ENCODE peak calls at places on chromosome 21, in six cellular contexts. J, U, A, P, O and I are unnamed samples.
A peak's percentile ranks its signal among the peaks of the same experiment; 100 is the strongest.

GRCh38 chr21:46392921-46393320 is 65.8 kb upstream of the DIP2A start:
- DNase-seq in U (no peak), O (no peak), P (no peak), J (no peak), A (no peak), I (no peak)

GRCh38 chr21:27734146-27734545 is 767.3 kb upstream of the ADAMTS5 start:
- DNase-seq in J (no peak), O (no peak), P (no peak), U (no peak), A (no peak), I (no peak)

GRCh38 chr21:14982336-14982735 is 82.5 kb downstream of the NRIP1 start:
- DNase-seq in J (no peak), U (no peak), O (no peak), P (no peak), A (no peak), I (no peak)

GRCh38 chr21:27818847-27819246 is 852.0 kb upstream of the ADAMTS5 start:
- DNase-seq in U (no peak), P (no peak), A (no peak), O (no peak), J (no peak), I (no peak)

GRCh38 chr21:45511661-45512431 is 30.4 kb downstream of the SLC19A1 start:
- DNase-seq in U (no peak), O (no peak), J (no peak), P (no peak), A (no peak), I (no peak)

GRCh38 chr21:22885614-22886013 is 1887.4 kb downstream of the NCAM2 start:
- DNase-seq in P (no peak), U (no peak), O (no peak), A (no peak), J (no peak), I (no peak)

GRCh38 chr21:14725219-14725618 is 179.1 kb upstream of the SAMSN1 start:
- DNase-seq in P (no peak), A (no peak), O (no peak), J (no peak), U (no peak), I (no peak)

GRCh38 chr21:29849735-29850176 is 90.0 kb downstream of the GRIK1 start:
- DNase-seq in P (peak; percentile 55), A (peak; percentile 30), O (peak; percentile 8), U (peak; percentile 64), J (peak; percentile 17), I (peak; percentile 5)

GRCh38 chr21:45788635-45789506 is 145.3 kb downstream of the PCBP3 start:
- DNase-seq in U (no peak), J (no peak), A (no peak), P (no peak), O (no peak), I (no peak)

GRCh38 chr21:31326478-31327247 is 17.4 kb downstream of the TIAM1 start:
- DNase-seq in J (peak; percentile 41), O (peak; percentile 95), P (no peak), A (no peak), U (no peak), I (peak; percentile 31)

GRCh38 chr21:31730687-31731111 is 1.2 kb downstream of the SCAF4 start:
- DNase-seq in A (peak; percentile 12), J (no peak), P (peak; percentile 79), U (no peak), O (no peak), I (no peak)

GRCh38 chr21:44932366-44933181 is 7.3 kb upstream of the SLX9 start:
- DNase-seq in A (no peak), J (peak; percentile 69), O (no peak), P (no peak), U (peak; percentile 75), I (peak; percentile 73)

GRCh38 chr21:43923391-43923790 is 58.4 kb downstream of the AGPAT3 start:
- DNase-seq in U (no peak), J (no peak), O (no peak), A (no peak), P (no peak), I (no peak)

GRCh38 chr21:25002676-25003075 is 604.6 kb downstream of the MRPL39 start:
- DNase-seq in U (no peak), P (no peak), A (no peak), J (no peak), O (no peak), I (no peak)

GRCh38 chr21:26948194-26948593 is 18.7 kb downstream of the ADAMTS5 start:
- DNase-seq in U (no peak), J (no peak), A (no peak), O (no peak), P (no peak), I (no peak)

GRCh38 chr21:45834821-45835293 is 146.7 kb upstream of the COL6A1 start:
- DNase-seq in P (no peak), J (no peak), A (no peak), O (no peak), U (peak; percentile 56), I (no peak)

GRCh38 chr21:44405948-44406872 is 49.1 kb upstream of the LRRC3 start:
- DNase-seq in J (no peak), P (no peak), U (no peak), A (no peak), O (no peak), I (no peak)

GRCh38 chr21:38913120-38913975 is 107.6 kb downstream of the ETS2 start:
- DNase-seq in O (no peak), A (no peak), J (no peak), P (peak; percentile 80), U (peak; percentile 72), I (no peak)
- TF ChIP-seq POLR2A in O (no peak), A (no peak), J (no peak), P (no peak), U (no peak), I (no peak)

GRCh38 chr21:34981793-34982192 is 67.3 kb downstream of the RUNX1 start:
- DNase-seq in U (no peak), A (no peak), O (no peak), P (no peak), J (no peak), I (no peak)

GRCh38 chr21:34983680-34984086 is 65.4 kb downstream of the RUNX1 start:
- DNase-seq in U (peak; percentile 43), A (no peak), O (no peak), P (no peak), J (no peak), I (no peak)

GRCh38 chr21:34987673-34988072 is 61.4 kb downstream of the RUNX1 start:
- DNase-seq in O (no peak), J (no peak), P (no peak), A (no peak), U (no peak), I (no peak)

GRCh38 chr21:34986561-34987533 is 62.3 kb downstream of the RUNX1 start:
- DNase-seq in U (no peak), P (no peak), J (peak; percentile 20), A (peak; percentile 84), O (peak; percentile 72), I (no peak)

GRCh38 chr21:34984356-34984755 is 64.7 kb downstream of the RUNX1 start:
- DNase-seq in U (no peak), O (no peak), J (no peak), A (no peak), P (no peak), I (no peak)
- TF ChIP-seq TAF1 in U (no peak), O (no peak), J (no peak), A (no peak), P (no peak), I (no peak)

GRCh38 chr21:16137106-16137505 is 407.3 kb downstream of the USP25 start:
- DNase-seq in P (no peak), O (no peak), U (no peak), A (no peak), J (no peak), I (no peak)
- TF ChIP-seq POLR2AphosphoS5 in P (no peak), O (no peak), U (no peak), A (no peak), J (no peak), I (no peak)

GRCh38 chr21:41879190-41879998 is at the start of gene PRDM15:
- DNase-seq in A (peak; percentile 55), J (peak; percentile 71), O (no peak), P (peak; percentile 88), U (peak; percentile 92), I (peak; percentile 74)
- TF ChIP-seq POLR2A in A (peak; percentile 37), J (no peak), O (peak; percentile 82), P (peak; percentile 45), U (peak; percentile 72), I (peak; percentile 59)